ENCODE peak calls at places on chromosomes 6 and 20, in seven cellular contexts. D is GDM1; K is stimulated activated CD4-positive, alpha-beta T cell treated with anti-CD3 and anti-CD28 coated beads, Interleukin-12 subunit alpha, Interleukin-12 subunit beta, amount 100 ng/mL, for 48 hours; Z is left kidney; Q is amniotic epithelial cell; X is activated T-cell treated with anti-CD3 and anti-CD28 coated beads for 1 hour; A is pancreas. W is an unnamed sample.

GRCh38 chr20:51346686-51347485 is 195.6 kb downstream of the NFATC2 start:
- DNase-seq in Q (no peak), X (no peak), D (no peak), K (no peak), Z (no peak), A (no peak), W (no peak)

GRCh38 chr6:127775371-127775770 is 125.5 kb downstream of the THEMIS start:
- DNase-seq in Z (no peak), D (no peak), Q (no peak), X (no peak), K (no peak), A (no peak), W (no peak)

GRCh38 chr6:156776841-156777576 is at the start of gene ARID1B:
- DNase-seq in Q (peak), K (peak), A (peak), X (peak), D (peak), Z (peak), W (peak)

GRCh38 chr20:51416532-51417244 is 125.8 kb downstream of the NFATC2 start:
- DNase-seq in Q (peak), X (no peak), K (no peak), Z (no peak), A (no peak), D (no peak), W (no peak)

GRCh38 chr6:109690373-109690739 is 646 bp downstream of the AK9 start:
- DNase-seq in X (peak), K (peak), D (no peak), Z (peak), A (peak), Q (no peak), W (peak)

GRCh38 chr6:40689181-40689580 is 102.0 kb upstream of the LRFN2 start:
- DNase-seq in D (no peak), Z (no peak), X (no peak), A (no peak), Q (no peak), K (no peak), W (no peak)

GRCh38 chr20:25481235-25481917 is 73.9 kb downstream of the GINS1 start:
- DNase-seq in K (no peak), Z (no peak), X (no peak), D (no peak), Q (no peak), A (no peak), W (no peak)

GRCh38 chr6:10412948-10413849 is 1.7 kb downstream of the TFAP2A start:
- DNase-seq in Q (no peak), A (peak), K (no peak), X (no peak), D (no peak), Z (no peak), W (no peak)

GRCh38 chr20:1376007-1376406 is 16.8 kb downstream of the FKBP1A start:
- DNase-seq in D (no peak), A (no peak), X (no peak), K (no peak), Q (no peak), Z (peak), W (peak)

GRCh38 chr6:89797317-89797716 is 22.3 kb downstream of the MDN1 start:
- DNase-seq in D (no peak), A (no peak), X (no peak), K (no peak), Q (peak), Z (no peak), W (no peak)

GRCh38 chr20:32971703-32972161 is 32.5 kb downstream of the SUN5 start:
- DNase-seq in Q (no peak), Z (peak), D (no peak), A (no peak), K (no peak), X (no peak), W (no peak)

GRCh38 chr6:135314543-135314942 is 133.4 kb downstream of the MYB start:
- DNase-seq in Z (no peak), K (no peak), X (no peak), A (no peak), D (no peak), Q (no peak), W (no peak)

GRCh38 chr20:48197034-48197433 is 411.8 kb upstream of the SULF2 start:
- DNase-seq in X (no peak), Q (no peak), D (no peak), K (no peak), A (no peak), Z (no peak), W (no peak)

GRCh38 chr6:41894366-41895299 is 542 bp downstream of the USP49 start:
- DNase-seq in D (no peak), Z (peak), X (no peak), Q (no peak), K (peak), A (no peak), W (no peak)

GRCh38 chr6:140809694-140810101 is 1323.0 kb upstream of the GJE1 start:
- DNase-seq in D (peak), Z (peak), K (no peak), A (no peak), X (no peak), Q (peak), W (no peak)

GRCh38 chr6:158817298-158818007 is 1.7 kb downstream of the EZR start:
- DNase-seq in K (no peak), Z (peak), D (no peak), Q (peak), A (peak), X (no peak), W (no peak)

GRCh38 chr6:82612475-82612874 is 248.9 kb downstream of the TPBG start:
- DNase-seq in K (no peak), D (no peak), Q (no peak), X (no peak), A (no peak), Z (no peak), W (no peak)

GRCh38 chr6:28606424-28607391 is 81.0 kb downstream of the GPX5 start:
- DNase-seq in Z (peak), D (no peak), Q (peak), X (no peak), A (peak), K (peak), W (peak)

GRCh38 chr6:169273511-169273910 is 19.9 kb upstream of the THBS2 start:
- DNase-seq in A (no peak), X (no peak), Q (no peak), Z (no peak), K (no peak), D (no peak), W (no peak)

GRCh38 chr6:56482525-56482924 is 160.2 kb downstream of the DST start:
- DNase-seq in D (no peak), A (peak), Q (no peak), X (no peak), Z (no peak), K (no peak), W (no peak)

GRCh38 chr6:29762051-29762450 is 38.8 kb downstream of the HLA-F start:
- DNase-seq in K (no peak), Z (no peak), Q (no peak), D (no peak), A (no peak), X (no peak), W (no peak)

GRCh38 chr6:155050311-155050710 is 55.2 kb downstream of the TIAM2 start:
- DNase-seq in A (no peak), Z (no peak), D (no peak), K (peak), X (no peak), Q (peak), W (no peak)

GRCh38 chr6:157107915-157108651 is 215.2 kb downstream of the TMEM242 start:
- DNase-seq in D (no peak), Q (peak), X (no peak), A (no peak), Z (peak), K (no peak), W (no peak)

GRCh38 chr6:44058617-44059358 is 68.5 kb downstream of the MRPL14 start:
- DNase-seq in Z (peak), X (no peak), A (peak), K (no peak), Q (peak), D (no peak), W (peak)

GRCh38 chr6:80174931-80175572 is 68.6 kb downstream of the BCKDHB start:
- DNase-seq in Z (no peak), Q (peak), A (no peak), X (no peak), D (no peak), K (no peak), W (peak)

GRCh38 chr20:10705801-10706459 is 32.1 kb upstream of the JAG1 start:
- DNase-seq in D (no peak), K (no peak), Z (no peak), X (no peak), A (no peak), Q (no peak), W (no peak)

GRCh38 chr6:163438940-163439335 is 24.4 kb downstream of the QKI start:
- DNase-seq in A (peak), K (peak), Q (peak), X (peak), Z (no peak), D (no peak), W (no peak)

GRCh38 chr20:62642666-62643520 is 590 bp downstream of the SLCO4A1 start:
- DNase-seq in Q (no peak), K (no peak), D (no peak), Z (peak), A (peak), X (peak), W (peak)

GRCh38 chr20:46122516-46123481 is 4.7 kb downstream of the CD40 start:
- DNase-seq in Q (no peak), A (no peak), X (no peak), D (no peak), K (no peak), Z (no peak), W (no peak)

GRCh38 chr20:50582092-50582491 is 71.9 kb downstream of the PTPN1 start:
- DNase-seq in X (no peak), Q (no peak), D (no peak), Z (no peak), A (no peak), K (no peak), W (no peak)

GRCh38 chr20:33811763-33812672 is 870 bp downstream of the CHMP4B start:
- DNase-seq in Q (peak), K (peak), X (no peak), A (peak), D (no peak), Z (peak), W (peak)

GRCh38 chr6:89793586-89793985 is 26.0 kb downstream of the MDN1 start:
- DNase-seq in K (no peak), A (no peak), X (no peak), D (no peak), Q (no peak), Z (no peak), W (no peak)

GRCh38 chr20:18705906-18706305 is 107.7 kb upstream of the SCP2D1 start:
- DNase-seq in X (no peak), Z (no peak), A (no peak), D (no peak), Q (peak), K (no peak), W (no peak)

GRCh38 chr6:106225581-106225980 is 100.0 kb downstream of the ATG5 start:
- DNase-seq in Z (no peak), A (no peak), Q (no peak), D (no peak), K (no peak), X (no peak), W (no peak)

GRCh38 chr6:40819182-40819834 is 219.7 kb downstream of the UNC5CL start:
- DNase-seq in Q (no peak), D (no peak), A (peak), Z (no peak), X (no peak), K (no peak), W (no peak)

GRCh38 chr20:35007413-35007812 is 51.7 kb downstream of the MYH7B start:
- DNase-seq in D (no peak), Z (no peak), A (peak), X (no peak), K (no peak), Q (no peak), W (no peak)

GRCh38 chr6:26003102-26003694 is 40.6 kb downstream of the TRIM38 start:
- DNase-seq in Q (peak), A (peak), D (no peak), X (no peak), K (no peak), Z (peak), W (no peak)